ENCODE peak calls at places on chromosomes 11 and 22, in ten cellular contexts. One of them, this sample, is unnamed.
A peak's percentile ranks its signal among the peaks of the same experiment; 100 is the strongest.

GRCh38 chr11:91435694-91436375 is 788.8 kb upstream of the FAT3 start:
- DNase-seq in BJ: no peak
- DNase-seq in mammary epithelial cell: no peak
- DNase-seq in GM03348: no peak
- DNase-seq in iPS-NIHi11: no peak
- DNase-seq in colonic mucosa: no peak
- DNase-seq in AG08395: no peak
- DNase-seq in T-cell: no peak
- DNase-seq in left ventricle myocardium inferior: no peak
- DNase-seq in activated gamma-delta T cell: no peak
- DNase-seq in this sample: peak; percentile 27

GRCh38 chr11:87596176-87596575 is 558.4 kb downstream of the TMEM135 start:
- DNase-seq in BJ: no peak
- DNase-seq in mammary epithelial cell: no peak
- DNase-seq in GM03348: no peak
- DNase-seq in iPS-NIHi11: no peak
- DNase-seq in colonic mucosa: no peak
- DNase-seq in AG08395: no peak
- DNase-seq in T-cell: no peak
- DNase-seq in left ventricle myocardium inferior: no peak
- DNase-seq in activated gamma-delta T cell: no peak
- DNase-seq in this sample: no peak

GRCh38 chr11:28632338-28632737 is 524.1 kb downstream of the METTL15 start:
- DNase-seq in BJ: no peak
- DNase-seq in mammary epithelial cell: peak; percentile 70
- DNase-seq in GM03348: no peak
- DNase-seq in iPS-NIHi11: no peak
- DNase-seq in colonic mucosa: no peak
- DNase-seq in AG08395: no peak
- DNase-seq in T-cell: no peak
- DNase-seq in left ventricle myocardium inferior: no peak
- DNase-seq in activated gamma-delta T cell: no peak
- DNase-seq in this sample: no peak

GRCh38 chr22:50261615-50262459 is at the start of gene MAPK12:
- DNase-seq in BJ: no peak
- DNase-seq in mammary epithelial cell: no peak
- DNase-seq in GM03348: peak; percentile 88
- DNase-seq in iPS-NIHi11: peak; percentile 93
- DNase-seq in colonic mucosa: no peak
- DNase-seq in AG08395: peak; percentile 65
- DNase-seq in T-cell: no peak
- DNase-seq in left ventricle myocardium inferior: no peak
- DNase-seq in activated gamma-delta T cell: no peak
- DNase-seq in this sample: no peak

GRCh38 chr11:65432686-65433582 is 10.3 kb downstream of the NEAT1 start:
- DNase-seq in BJ: no peak
- DNase-seq in mammary epithelial cell: peak; percentile 27
- DNase-seq in GM03348: no peak
- DNase-seq in iPS-NIHi11: no peak
- DNase-seq in colonic mucosa: no peak
- DNase-seq in AG08395: no peak
- DNase-seq in T-cell: no peak
- DNase-seq in left ventricle myocardium inferior: no peak
- DNase-seq in activated gamma-delta T cell: no peak
- DNase-seq in this sample: peak; percentile 57

GRCh38 chr11:64299847-64300648 is at the start of gene CATSPERZ:
- DNase-seq in BJ: no peak
- DNase-seq in mammary epithelial cell: no peak
- DNase-seq in GM03348: no peak
- DNase-seq in iPS-NIHi11: peak; percentile 62
- DNase-seq in colonic mucosa: no peak
- DNase-seq in AG08395: no peak
- DNase-seq in T-cell: no peak
- DNase-seq in left ventricle myocardium inferior: no peak
- DNase-seq in activated gamma-delta T cell: no peak
- DNase-seq in this sample: no peak

GRCh38 chr22:21621025-21621424 is 8.8 kb downstream of the YDJC start:
- DNase-seq in BJ: no peak
- DNase-seq in mammary epithelial cell: no peak
- DNase-seq in GM03348: no peak
- DNase-seq in iPS-NIHi11: no peak
- DNase-seq in colonic mucosa: no peak
- DNase-seq in AG08395: no peak
- DNase-seq in T-cell: no peak
- DNase-seq in left ventricle myocardium inferior: no peak
- DNase-seq in activated gamma-delta T cell: no peak
- DNase-seq in this sample: no peak

GRCh38 chr11:3775761-3776406 is 21.5 kb downstream of the NUP98 start:
- DNase-seq in BJ: no peak
- DNase-seq in mammary epithelial cell: no peak
- DNase-seq in GM03348: no peak
- DNase-seq in iPS-NIHi11: no peak
- DNase-seq in colonic mucosa: no peak
- DNase-seq in AG08395: no peak
- DNase-seq in T-cell: no peak
- DNase-seq in left ventricle myocardium inferior: no peak
- DNase-seq in activated gamma-delta T cell: no peak
- DNase-seq in this sample: no peak

GRCh38 chr11:65426839-65427690 is 4.5 kb downstream of the NEAT1 start:
- DNase-seq in BJ: no peak
- DNase-seq in mammary epithelial cell: no peak
- DNase-seq in GM03348: no peak
- DNase-seq in iPS-NIHi11: no peak
- DNase-seq in colonic mucosa: peak; percentile 70
- DNase-seq in AG08395: no peak
- DNase-seq in T-cell: no peak
- DNase-seq in left ventricle myocardium inferior: peak; percentile 16
- DNase-seq in activated gamma-delta T cell: no peak
- DNase-seq in this sample: peak; percentile 68

GRCh38 chr22:18110194-18110943 is at the start of gene TUBA8:
- DNase-seq in BJ: no peak
- DNase-seq in mammary epithelial cell: peak; percentile 25
- DNase-seq in GM03348: peak; percentile 74
- DNase-seq in iPS-NIHi11: peak; percentile 83
- DNase-seq in colonic mucosa: no peak
- DNase-seq in AG08395: peak; percentile 47
- DNase-seq in T-cell: no peak
- DNase-seq in left ventricle myocardium inferior: peak; percentile 65
- DNase-seq in activated gamma-delta T cell: no peak
- DNase-seq in this sample: peak; percentile 33

GRCh38 chr11:66880484-66881211 is 23.8 kb downstream of the LRFN4 start:
- DNase-seq in BJ: no peak
- DNase-seq in mammary epithelial cell: peak; percentile 92
- DNase-seq in GM03348: no peak
- DNase-seq in iPS-NIHi11: no peak
- DNase-seq in colonic mucosa: no peak
- DNase-seq in AG08395: no peak
- DNase-seq in T-cell: no peak
- DNase-seq in left ventricle myocardium inferior: no peak
- DNase-seq in activated gamma-delta T cell: no peak
- DNase-seq in this sample: peak; percentile 93

GRCh38 chr11:1504581-1505290 is 18.2 kb upstream of the MOB2 start:
- DNase-seq in BJ: no peak
- DNase-seq in mammary epithelial cell: no peak
- DNase-seq in GM03348: no peak
- DNase-seq in iPS-NIHi11: no peak
- DNase-seq in colonic mucosa: no peak
- DNase-seq in AG08395: no peak
- DNase-seq in T-cell: no peak
- DNase-seq in left ventricle myocardium inferior: peak; percentile 11
- DNase-seq in activated gamma-delta T cell: no peak
- DNase-seq in this sample: no peak

GRCh38 chr22:46538816-46539163 is 1.4 kb upstream of the CELSR1 start:
- DNase-seq in BJ: no peak
- DNase-seq in mammary epithelial cell: peak; percentile 78
- DNase-seq in GM03348: peak; percentile 76
- DNase-seq in iPS-NIHi11: no peak
- DNase-seq in colonic mucosa: no peak
- DNase-seq in AG08395: peak; percentile 64
- DNase-seq in T-cell: no peak
- DNase-seq in left ventricle myocardium inferior: peak; percentile 18
- DNase-seq in activated gamma-delta T cell: no peak
- DNase-seq in this sample: peak; percentile 73